ENCODE peak calls at places on chromosomes 1 and 21, in nine cellular contexts. N is left ventricle myocardium inferior; Z is CD4-positive, CD25-positive, alpha-beta regulatory T cell; E is dorsolateral prefrontal cortex; G is C1 segment of cervical spinal cord; A is NCI-H1105; B is NCI-H2171 treated with DMSO at 0.1 percent for 48 hours; W is GM12891; V is NCI-H1092. F is an unnamed sample.
A peak's percentile ranks its signal among the peaks of the same experiment; 100 is the strongest.

GRCh38 chr1:172499636-172500141 is 33.3 kb upstream of the SUCO start:
- DNase-seq in N (no peak), Z (no peak), E (no peak), G (no peak), A (no peak), B (no peak), W (no peak), V (no peak), F (no peak)

GRCh38 chr1:4481451-4481850 is 173.0 kb upstream of the AJAP1 start:
- DNase-seq in N (no peak), Z (no peak), E (no peak), G (no peak), A (no peak), B (no peak), W (no peak), V (no peak), F (no peak)

GRCh38 chr1:16017076-16017460 is 775 bp downstream of the HSPB7 start:
- DNase-seq in N (no peak), Z (no peak), E (no peak), G (no peak), A (no peak), B (no peak), W (no peak), V (no peak), F (no peak)

GRCh38 chr1:119631433-119632102 is 16.5 kb downstream of the ZNF697 start:
- DNase-seq in N (peak; percentile 94), Z (no peak), E (peak; percentile 63), G (no peak), A (peak; percentile 79), B (peak; percentile 55), W (no peak), V (peak; percentile 63), F (peak; percentile 41)

GRCh38 chr1:175133693-175134435 is 58.7 kb downstream of the KIAA0040 start:
- DNase-seq in N (no peak), Z (no peak), E (peak; percentile 55), G (no peak), A (no peak), B (no peak), W (no peak), V (no peak), F (no peak)

GRCh38 chr1:20469406-20470076 is 16.5 kb downstream of the CAMK2N1 start:
- DNase-seq in N (no peak), Z (no peak), E (no peak), G (no peak), A (no peak), B (no peak), W (no peak), V (no peak), F (no peak)

GRCh38 chr1:155168456-155169210 is 4.5 kb downstream of the KRTCAP2 start:
- DNase-seq in N (no peak), Z (no peak), E (no peak), G (no peak), A (no peak), B (peak; percentile 42), W (no peak), V (no peak), F (no peak)

GRCh38 chr1:172941945-172942344 is 108.8 kb downstream of the TNFSF18 start:
- DNase-seq in N (no peak), Z (no peak), E (no peak), G (no peak), A (no peak), B (no peak), W (no peak), V (no peak), F (no peak)

GRCh38 chr21:35561076-35561475 is 499.2 kb downstream of the SETD4 start:
- DNase-seq in N (no peak), Z (no peak), E (no peak), G (no peak), A (no peak), B (no peak), W (no peak), V (no peak), F (no peak)

GRCh38 chr21:32426066-32426465 is 13.6 kb downstream of the EVA1C start:
- DNase-seq in N (no peak), Z (no peak), E (no peak), G (no peak), A (no peak), B (no peak), W (no peak), V (no peak), F (no peak)

GRCh38 chr1:117176579-117176978 is 34.1 kb downstream of the VTCN1 start:
- DNase-seq in N (no peak), Z (no peak), E (no peak), G (no peak), A (no peak), B (no peak), W (no peak), V (no peak), F (no peak)

GRCh38 chr21:37263827-37264226 is 3.3 kb downstream of the VPS26C start:
- DNase-seq in N (no peak), Z (no peak), E (no peak), G (no peak), A (no peak), B (no peak), W (no peak), V (no peak), F (no peak)

GRCh38 chr1:200981278-200981677 is 42.2 kb downstream of the KIF21B start:
- DNase-seq in N (no peak), Z (no peak), E (no peak), G (no peak), A (no peak), B (no peak), W (no peak), V (no peak), F (no peak)

GRCh38 chr1:79006564-79006963 is at the start of gene ADGRL4:
- DNase-seq in N (peak; percentile 50), Z (no peak), E (no peak), G (no peak), A (no peak), B (no peak), W (no peak), V (no peak), F (no peak)

GRCh38 chr21:36104306-36105300 is 30.3 kb upstream of the CBR3 start:
- DNase-seq in N (peak; percentile 46), Z (peak; percentile 53), E (peak; percentile 72), G (no peak), A (no peak), B (no peak), W (no peak), V (no peak), F (no peak)

GRCh38 chr1:110250018-110250417 is 39.9 kb downstream of the KCNC4 start:
- DNase-seq in N (no peak), Z (no peak), E (no peak), G (no peak), A (no peak), B (no peak), W (no peak), V (no peak), F (no peak)

GRCh38 chr1:30615076-30615795 is 108.1 kb downstream of the MATN1 start:
- DNase-seq in N (no peak), Z (no peak), E (no peak), G (no peak), A (no peak), B (no peak), W (no peak), V (no peak), F (no peak)

GRCh38 chr1:149848340-149848771 is 51.0 kb upstream of the BOLA1 start:
- DNase-seq in N (no peak), Z (peak; percentile 37), E (no peak), G (no peak), A (no peak), B (no peak), W (no peak), V (no peak), F (no peak)

GRCh38 chr1:7218210-7218832 is 433.1 kb downstream of the CAMTA1 start:
- DNase-seq in N (no peak), Z (peak; percentile 33), E (no peak), G (no peak), A (peak; percentile 40), B (peak; percentile 84), W (peak; percentile 41), V (peak; percentile 60), F (peak; percentile 44)

GRCh38 chr1:154998818-154999650 is 3.6 kb upstream of the ZBTB7B start:
- DNase-seq in N (peak; percentile 72), Z (peak; percentile 80), E (no peak), G (no peak), A (peak; percentile 27), B (peak; percentile 91), W (peak; percentile 76), V (no peak), F (peak; percentile 93)

GRCh38 chr1:77030401-77031100 is 163.3 kb downstream of the ST6GALNAC5 start:
- DNase-seq in N (no peak), Z (no peak), E (no peak), G (no peak), A (no peak), B (no peak), W (no peak), V (peak; percentile 62), F (no peak)

GRCh38 chr1:245995474-245995873 is 511.6 kb downstream of the SMYD3 start:
- DNase-seq in N (no peak), Z (no peak), E (no peak), G (no peak), A (no peak), B (no peak), W (no peak), V (no peak), F (peak; percentile 36)

GRCh38 chr1:106536741-106537140 is 519.7 kb upstream of the PRMT6 start:
- DNase-seq in N (no peak), Z (no peak), E (no peak), G (no peak), A (no peak), B (no peak), W (no peak), V (no peak), F (no peak)

GRCh38 chr21:33844104-33844889 is 71.3 kb downstream of the ATP5PO start:
- DNase-seq in N (peak; percentile 32), Z (no peak), E (no peak), G (no peak), A (no peak), B (no peak), W (no peak), V (no peak), F (no peak)

GRCh38 chr1:3459940-3460652 is 5.6 kb downstream of the ARHGEF16 start:
- DNase-seq in N (no peak), Z (no peak), E (no peak), G (no peak), A (no peak), B (no peak), W (no peak), V (no peak), F (no peak)

GRCh38 chr1:111332190-111332589 is 41.5 kb downstream of the CHIA start:
- DNase-seq in N (no peak), Z (no peak), E (no peak), G (no peak), A (no peak), B (no peak), W (peak; percentile 22), V (no peak), F (no peak)

GRCh38 chr1:177871633-177872562 is 98.0 kb downstream of the SEC16B start:
- DNase-seq in N (no peak), Z (no peak), E (no peak), G (no peak), A (no peak), B (no peak), W (no peak), V (peak; percentile 48), F (no peak)

GRCh38 chr1:23084880-23085279 is 65.6 kb downstream of the KDM1A start:
- DNase-seq in N (no peak), Z (no peak), E (no peak), G (no peak), A (no peak), B (no peak), W (no peak), V (no peak), F (no peak)

GRCh38 chr1:11856698-11857097 is 2.0 kb downstream of the NPPB start:
- DNase-seq in N (no peak), Z (no peak), E (no peak), G (no peak), A (no peak), B (no peak), W (no peak), V (no peak), F (no peak)

GRCh38 chr1:25701030-25701785 is 84.6 kb downstream of the MAN1C1 start:
- DNase-seq in N (no peak), Z (no peak), E (no peak), G (no peak), A (no peak), B (no peak), W (no peak), V (no peak), F (no peak)

GRCh38 chr1:208997726-208998312 is 585.7 kb upstream of the CAMK1G start:
- DNase-seq in N (no peak), Z (no peak), E (no peak), G (no peak), A (no peak), B (peak; percentile 4), W (no peak), V (no peak), F (peak; percentile 4)

F was measured in NCI-H1694 treated with DMSO at 0.1 percent for 48 hours.